ENCODE peak calls at places on chromosomes 1 and 21, in four cellular contexts. Y is AG20443, M is T47D, N is fibroblast of the aortic adventitia. L is an unnamed sample.

GRCh38 chr1:84078108-84078823 is 65.8 kb upstream of the PRKACB start:
- DNase-seq in Y (no peak), N (peak; percentile 34), M (peak; percentile 5), L (no peak)

GRCh38 chr1:24727490-24728214 is 17.6 kb upstream of the CLIC4 start:
- DNase-seq in N (peak; percentile 82), M (no peak), Y (peak; percentile 91), L (peak; percentile 97)

GRCh38 chr1:28154083-28154594 is 22.4 kb downstream of the PTAFR start:
- DNase-seq in N (no peak), M (no peak), Y (no peak), L (peak; percentile 65)

GRCh38 chr1:226541631-226542622 is 6.6 kb upstream of the STUM start:
- DNase-seq in N (no peak), Y (no peak), M (no peak), L (no peak)

GRCh38 chr1:1081311-1082238 is 7.5 kb upstream of the RNF223 start:
- DNase-seq in Y (no peak), N (no peak), M (no peak), L (peak; percentile 88)

GRCh38 chr1:241787691-241788090 is 60.3 kb upstream of the EXO1 start:
- DNase-seq in M (no peak), Y (no peak), N (no peak), L (no peak)

GRCh38 chr21:45169001-45169400 is 94.6 kb downstream of the ADARB1 start:
- DNase-seq in M (no peak), N (no peak), Y (no peak), L (no peak)

GRCh38 chr21:16085436-16085835 is 355.7 kb downstream of the USP25 start:
- DNase-seq in Y (peak; percentile 24), M (no peak), N (peak; percentile 40), L (no peak)

GRCh38 chr1:2044510-2045319 is 5.5 kb upstream of the PRKCZ start:
- DNase-seq in M (peak; percentile 60), Y (peak; percentile 94), N (peak; percentile 17), L (peak; percentile 100)

GRCh38 chr1:205015241-205015640 is 27.8 kb upstream of the CNTN2 start:
- DNase-seq in Y (no peak), N (no peak), M (no peak), L (no peak)

GRCh38 chr1:28046716-28047115 is 41.7 kb downstream of the EYA3 start:
- DNase-seq in Y (no peak), N (no peak), M (no peak), L (no peak)

GRCh38 chr1:50109647-50110075 is 941 bp downstream of the ELAVL4 start:
- DNase-seq in M (no peak), N (no peak), Y (peak; percentile 9), L (no peak)

GRCh38 chr21:45865106-45865835 is 116.3 kb upstream of the COL6A1 start:
- DNase-seq in M (no peak), N (peak; percentile 87), Y (peak; percentile 78), L (peak; percentile 95)

GRCh38 chr1:50978144-50978851 is 8.3 kb downstream of the CDKN2C start:
- DNase-seq in Y (peak; percentile 70), N (peak; percentile 63), M (peak; percentile 67), L (peak; percentile 92)

GRCh38 chr21:41802684-41803083 is 35.8 kb upstream of the RIPK4 start:
- DNase-seq in N (peak; percentile 48), Y (peak; percentile 68), M (no peak), L (no peak)

GRCh38 chr1:181676269-181676668 is 193.0 kb downstream of the CACNA1E start:
- DNase-seq in N (peak; percentile 22), Y (peak; percentile 19), M (peak; percentile 43), L (peak; percentile 71)

L was measured in osteoblast.